ENCODE peak calls at places on chromosomes 4 and X, in six cellular contexts. R is CD8-positive, alpha-beta T cell; H is RWPE2; A is glutamatergic neuron; I is sigmoid colon; B is suprapubic skin. J is an unnamed sample.

GRCh38 chrX:154596290-154596929 is 11.5 kb downstream of the CTAG1A start:
- DNase-seq in R (no peak), H (peak), A (no peak), I (no peak), B (peak), J (no peak)

GRCh38 chrX:153600921-153601320 is 2.0 kb upstream of the CCNQ start:
- DNase-seq in R (no peak), H (no peak), A (no peak), I (no peak), B (no peak), J (no peak)

GRCh38 chr4:180734753-180735432 is 1508.3 kb upstream of the TENM3 start:
- DNase-seq in R (no peak), H (no peak), A (no peak), I (no peak), B (no peak), J (no peak)

GRCh38 chr4:69995526-69996016 is at the start of gene STATH:
- DNase-seq in R (no peak), H (no peak), A (no peak), I (no peak), B (no peak), J (no peak)

GRCh38 chr4:15006416-15007024 is 4.2 kb downstream of the CPEB2 start:
- DNase-seq in R (no peak), H (no peak), A (no peak), I (no peak), B (no peak), J (no peak)

GRCh38 chr4:85812776-85813175 is 337.8 kb downstream of the ARHGAP24 start:
- DNase-seq in R (no peak), H (no peak), A (no peak), I (no peak), B (no peak), J (no peak)

GRCh38 chr4:122612540-122612939 is 8.3 kb downstream of the IL21 start:
- DNase-seq in R (no peak), H (no peak), A (no peak), I (no peak), B (no peak), J (no peak)

GRCh38 chrX:63525491-63525890 is 174.4 kb upstream of the SPIN4 start:
- DNase-seq in R (no peak), H (no peak), A (no peak), I (no peak), B (no peak), J (no peak)

GRCh38 chrX:12814434-12814833 is 23.2 kb downstream of the PRPS2 start:
- DNase-seq in R (peak), H (no peak), A (peak), I (no peak), B (no peak), J (no peak)

GRCh38 chrX:100643943-100644587 is at the start of gene SRPX2:
- DNase-seq in R (no peak), H (peak), A (no peak), I (peak), B (no peak), J (peak)

GRCh38 chr4:76708986-76709385 is 189.0 kb downstream of the SOWAHB start:
- DNase-seq in R (no peak), H (no peak), A (no peak), I (no peak), B (no peak), J (no peak)

GRCh38 chrX:15343075-15343476 is 7.8 kb upstream of the PIGA start:
- DNase-seq in R (no peak), H (no peak), A (no peak), I (no peak), B (no peak), J (no peak)

GRCh38 chrX:133792198-133792953 is 193.0 kb downstream of the GPC3 start:
- DNase-seq in R (peak), H (no peak), A (peak), I (peak), B (peak), J (peak)

GRCh38 chr4:85760521-85760920 is 285.6 kb downstream of the ARHGAP24 start:
- DNase-seq in R (no peak), H (no peak), A (no peak), I (no peak), B (no peak), J (no peak)

GRCh38 chr4:177938226-177938625 is 496.0 kb upstream of the AGA start:
- DNase-seq in R (no peak), H (no peak), A (no peak), I (no peak), B (no peak), J (no peak)

GRCh38 chrX:49226946-49227345 is 6.2 kb downstream of the CACNA1F start:
- DNase-seq in R (no peak), H (no peak), A (no peak), I (no peak), B (no peak), J (no peak)

GRCh38 chrX:130330706-130331105 is 9.0 kb upstream of the SLC25A14 start:
- DNase-seq in R (peak), H (no peak), A (peak), I (no peak), B (no peak), J (no peak)

GRCh38 chr4:148166132-148166531 is 276.1 kb downstream of the NR3C2 start:
- DNase-seq in R (no peak), H (no peak), A (no peak), I (no peak), B (no peak), J (no peak)

GRCh38 chrX:33086886-33087285 is 124.5 kb downstream of the DMD start:
- DNase-seq in R (no peak), H (no peak), A (no peak), I (no peak), B (no peak), J (no peak)

GRCh38 chr4:30866444-30866843 is 146.3 kb downstream of the PCDH7 start:
- DNase-seq in R (no peak), H (no peak), A (no peak), I (no peak), B (no peak), J (no peak)

GRCh38 chr4:27003602-27004238 is 143.1 kb downstream of the STIM2 start:
- DNase-seq in R (no peak), H (no peak), A (no peak), I (no peak), B (no peak), J (no peak)

GRCh38 chrX:21612154-21612553 is 46.0 kb downstream of the KLHL34 start:
- DNase-seq in R (no peak), H (no peak), A (no peak), I (no peak), B (no peak), J (no peak)

GRCh38 chr4:36206012-36206411 is 38.3 kb downstream of the ARAP2 start:
- DNase-seq in R (no peak), H (no peak), A (no peak), I (no peak), B (no peak), J (no peak)

GRCh38 chr4:856468-856901 is 30.6 kb upstream of the CPLX1 start:
- DNase-seq in R (peak), H (peak), A (peak), I (no peak), B (no peak), J (no peak)

GRCh38 chrX:14673764-14674163 is 144.4 kb downstream of the GLRA2 start:
- DNase-seq in R (no peak), H (peak), A (no peak), I (no peak), B (no peak), J (peak)

GRCh38 chr4:85398276-85398675 is 76.7 kb upstream of the ARHGAP24 start:
- DNase-seq in R (no peak), H (no peak), A (no peak), I (no peak), B (no peak), J (no peak)

GRCh38 chrX:39854772-39855747 is 242.7 kb downstream of the BCOR start:
- DNase-seq in R (peak), H (no peak), A (no peak), I (no peak), B (no peak), J (no peak)

DNA sequence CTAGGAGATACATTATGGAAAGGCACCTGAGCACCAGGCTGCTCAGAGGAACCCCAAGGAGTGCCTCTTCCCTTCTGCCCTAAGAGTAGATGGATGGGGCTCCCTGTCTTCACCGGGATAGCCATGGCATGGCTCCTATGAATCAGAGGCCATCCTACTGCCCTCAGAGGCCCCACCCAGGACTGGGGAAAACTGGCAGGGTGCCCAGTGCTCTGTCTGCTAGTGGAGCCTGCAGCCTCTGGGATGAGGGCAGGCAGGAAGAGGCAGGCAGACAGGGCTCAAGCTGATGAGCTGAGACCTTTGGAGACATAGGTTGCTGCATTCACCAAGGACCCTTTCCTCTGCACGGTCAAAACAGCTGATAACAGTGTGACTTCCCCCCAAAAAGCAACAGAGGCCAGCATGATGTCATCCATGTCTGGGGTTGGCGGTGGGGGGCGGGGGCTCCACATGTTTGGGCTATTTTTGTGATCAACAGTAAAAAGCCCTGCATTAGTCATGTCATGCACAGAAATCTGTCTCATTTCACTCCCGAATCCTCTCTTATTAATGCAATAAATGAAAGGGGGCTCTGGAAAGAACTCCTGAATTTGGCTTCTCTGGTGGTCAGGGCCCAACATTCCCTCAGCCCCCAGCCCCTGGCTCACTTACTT is 207.6 kb upstream of the MAMLD1 start:
- DNase-seq in R (no peak), H (peak), A (no peak), I (no peak), B (no peak), J (peak)
- TF ChIP-seq CTCF in R (no peak), H (no peak), A (no peak), I (no peak), B (no peak), J (no peak)

DNA sequence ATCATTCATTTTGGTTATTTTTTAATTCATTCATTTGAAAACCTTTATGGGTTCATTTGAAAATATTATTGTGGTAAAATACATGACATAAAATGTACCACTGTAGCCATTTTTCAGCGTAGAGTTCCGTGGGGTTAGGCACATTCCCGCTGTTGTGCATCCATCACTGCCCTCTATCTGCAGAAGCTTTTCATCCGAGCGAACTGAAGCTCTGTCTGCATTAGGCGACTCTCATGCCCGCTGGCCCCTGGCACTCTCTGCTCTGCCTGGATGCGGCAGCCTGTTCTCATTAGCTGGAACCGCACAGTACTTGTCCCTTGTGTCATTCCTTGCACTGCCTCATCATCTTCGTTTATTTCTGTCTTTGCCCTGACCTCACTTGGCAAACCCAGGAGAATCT is 17.5 kb downstream of the CFAP99 start:
- DNase-seq in R (no peak), H (no peak), A (no peak), I (no peak), B (no peak), J (no peak)
- TF ChIP-seq CTCF in R (no peak), H (peak), A (no peak), I (no peak), B (no peak), J (peak)

GRCh38 chr4:20106926-20107325 is 144.8 kb upstream of the SLIT2 start:
- DNase-seq in R (no peak), H (no peak), A (no peak), I (no peak), B (no peak), J (no peak)
- TF ChIP-seq CTCF in R (no peak), H (no peak), A (no peak), I (no peak), B (no peak), J (no peak)

GRCh38 chr4:86924805-86925204 is 10.0 kb upstream of the AFF1 start:
- DNase-seq in R (no peak), H (no peak), A (no peak), I (no peak), B (no peak), J (no peak)

GRCh38 chr4:86926428-86927086 is 8.3 kb upstream of the AFF1 start:
- DNase-seq in R (no peak), H (no peak), A (no peak), I (no peak), B (no peak), J (no peak)

GRCh38 chr4:86928400-86929255 is 6.2 kb upstream of the AFF1 start:
- DNase-seq in R (no peak), H (no peak), A (no peak), I (no peak), B (no peak), J (no peak)

DNA sequence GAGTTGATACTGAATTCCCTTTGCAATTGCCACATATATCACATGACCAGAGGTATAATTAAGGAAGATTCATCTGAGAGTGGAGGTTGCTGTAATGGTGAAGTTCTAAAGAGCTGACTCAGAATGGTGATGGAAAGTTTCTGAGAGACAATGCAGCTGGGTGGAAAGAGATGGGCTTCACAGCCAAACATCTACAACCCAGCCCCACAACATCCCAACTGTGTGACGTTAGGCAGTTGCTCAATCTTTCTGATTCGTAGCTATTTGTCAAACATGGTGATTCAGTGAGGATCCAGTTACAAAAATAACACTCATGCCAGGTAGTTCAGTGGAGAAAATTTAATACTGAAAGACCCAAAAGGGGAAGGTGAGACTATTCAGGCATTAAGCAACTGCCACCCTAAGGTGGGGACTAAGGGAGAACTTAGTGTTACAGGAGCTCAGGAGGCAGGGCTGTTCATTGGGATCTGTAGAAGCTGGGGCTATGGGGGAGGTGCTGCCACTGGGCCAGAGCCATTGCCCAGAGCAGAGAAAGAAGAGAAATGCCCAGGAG is 6.9 kb upstream of the AFF1 start:
- DNase-seq in R (no peak), H (peak), A (no peak), I (peak), B (peak), J (peak)
- TF ChIP-seq CTCF in R (no peak), H (no peak), A (no peak), I (no peak), B (no peak), J (no peak)

GRCh38 chr4:25031077-25031606 is 396 bp upstream of the LGI2 start:
- DNase-seq in R (no peak), H (no peak), A (peak), I (peak), B (no peak), J (no peak)

GRCh38 chr4:25030283-25031076 is at the start of gene LGI2:
- DNase-seq in R (no peak), H (no peak), A (peak), I (peak), B (no peak), J (no peak)

GRCh38 chr4:25029479-25030282 is 1.1 kb downstream of the LGI2 start:
- DNase-seq in R (no peak), H (no peak), A (no peak), I (no peak), B (no peak), J (no peak)

DNA sequence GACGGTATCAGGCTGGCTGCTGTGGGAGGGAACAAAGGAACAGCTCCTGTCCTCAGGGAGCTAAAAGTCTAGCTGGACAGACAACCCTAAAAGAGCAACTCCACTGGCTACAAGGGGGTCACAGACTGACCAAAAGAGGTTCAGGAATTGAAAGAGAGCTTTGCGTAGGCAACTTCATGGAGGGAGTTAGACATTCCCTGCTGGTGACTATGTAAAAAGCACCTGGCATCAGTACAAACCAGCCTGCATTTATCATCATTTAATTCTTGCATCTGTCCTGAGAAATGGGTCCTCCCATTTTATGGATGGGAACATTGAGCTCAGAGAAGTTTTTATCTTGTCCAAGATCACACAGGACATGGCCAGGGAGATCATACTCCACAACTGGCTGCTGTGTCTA is 1.4 kb upstream of the LGI2 start:
- DNase-seq in R (no peak), H (no peak), A (no peak), I (no peak), B (no peak), J (no peak)
- TF ChIP-seq CTCF in R (no peak), H (no peak), A (no peak), I (no peak), B (no peak), J (no peak)

DNA sequence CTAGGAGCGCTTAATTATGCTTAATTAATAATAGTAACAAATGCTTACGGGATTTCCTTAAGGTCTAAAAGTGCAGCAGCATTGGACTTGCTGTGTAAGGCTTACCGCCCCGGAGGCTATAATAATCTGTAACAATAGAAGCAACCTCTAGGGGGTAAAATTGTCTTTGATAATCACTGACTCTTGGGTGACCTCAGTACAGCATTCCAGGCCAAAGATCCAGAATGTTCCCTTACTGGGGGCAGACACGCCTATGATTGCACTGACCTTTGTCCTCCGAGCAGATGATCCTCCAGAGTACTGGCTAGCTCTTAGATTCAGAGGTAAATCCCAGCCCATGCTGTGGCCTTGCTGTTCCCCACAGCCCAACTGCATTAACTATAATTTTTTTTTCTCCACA is 16.5 kb downstream of the LSM6 start:
- DNase-seq in R (no peak), H (no peak), A (no peak), I (no peak), B (no peak), J (peak)
- TF ChIP-seq CTCF in R (no peak), H (no peak), A (no peak), I (no peak), B (no peak), J (no peak)

J was measured in AG09319.